ENCODE peak calls at places on chromosome 17, in seven cellular contexts. One of them, this sample, is unnamed.

GRCh38 chr17:72463287-72464102 is 342.7 kb downstream of the SOX9 start:
- DNase-seq in NCI-H1436: no peak
- DNase-seq in CD8-positive, alpha-beta T cell: no peak
- DNase-seq in AG09319: no peak
- DNase-seq in posterior vena cava: peak; percentile 7
- DNase-seq in stimulated activated CD8-positive, alpha-beta memory T cell treated with anti-CD3 and anti-CD28 coated beads, Interleukin-15, amount 100 ng/mL, for 24 hours: no peak
- DNase-seq in IMR-90: no peak
- DNase-seq in this sample: no peak

GRCh38 chr17:27413295-27413694 is 43.0 kb upstream of the KSR1 start:
- DNase-seq in NCI-H1436: no peak
- DNase-seq in CD8-positive, alpha-beta T cell: no peak
- DNase-seq in AG09319: no peak
- DNase-seq in posterior vena cava: no peak
- DNase-seq in stimulated activated CD8-positive, alpha-beta memory T cell treated with anti-CD3 and anti-CD28 coated beads, Interleukin-15, amount 100 ng/mL, for 24 hours: no peak
- DNase-seq in IMR-90: no peak
- DNase-seq in this sample: no peak

GRCh38 chr17:15490634-15491261 is 23.3 kb upstream of the CDRT4 start:
- DNase-seq in NCI-H1436: no peak
- DNase-seq in CD8-positive, alpha-beta T cell: no peak
- DNase-seq in AG09319: no peak
- DNase-seq in posterior vena cava: peak; percentile 92
- DNase-seq in stimulated activated CD8-positive, alpha-beta memory T cell treated with anti-CD3 and anti-CD28 coated beads, Interleukin-15, amount 100 ng/mL, for 24 hours: no peak
- DNase-seq in IMR-90: peak; percentile 76
- DNase-seq in this sample: peak; percentile 50

GRCh38 chr17:10177921-10178788 is 20.3 kb downstream of the GAS7 start:
- DNase-seq in NCI-H1436: no peak
- DNase-seq in CD8-positive, alpha-beta T cell: no peak
- DNase-seq in AG09319: no peak
- DNase-seq in posterior vena cava: peak; percentile 68
- DNase-seq in stimulated activated CD8-positive, alpha-beta memory T cell treated with anti-CD3 and anti-CD28 coated beads, Interleukin-15, amount 100 ng/mL, for 24 hours: no peak
- DNase-seq in IMR-90: peak; percentile 83
- DNase-seq in this sample: peak; percentile 62

GRCh38 chr17:77373298-77374169 is 232.8 kb downstream of the SEC14L1 start:
- DNase-seq in NCI-H1436: no peak
- DNase-seq in CD8-positive, alpha-beta T cell: no peak
- DNase-seq in AG09319: no peak
- DNase-seq in posterior vena cava: no peak
- DNase-seq in stimulated activated CD8-positive, alpha-beta memory T cell treated with anti-CD3 and anti-CD28 coated beads, Interleukin-15, amount 100 ng/mL, for 24 hours: no peak
- DNase-seq in IMR-90: no peak
- DNase-seq in this sample: peak; percentile 47

GRCh38 chr17:41367426-41368075 is 2.1 kb downstream of the KRT33B start:
- DNase-seq in NCI-H1436: no peak
- DNase-seq in CD8-positive, alpha-beta T cell: no peak
- DNase-seq in AG09319: no peak
- DNase-seq in posterior vena cava: no peak
- DNase-seq in stimulated activated CD8-positive, alpha-beta memory T cell treated with anti-CD3 and anti-CD28 coated beads, Interleukin-15, amount 100 ng/mL, for 24 hours: no peak
- DNase-seq in IMR-90: peak; percentile 69
- DNase-seq in this sample: peak; percentile 34

GRCh38 chr17:4187076-4187475 is 44.1 kb downstream of the CYB5D2 start:
- DNase-seq in NCI-H1436: no peak
- DNase-seq in CD8-positive, alpha-beta T cell: no peak
- DNase-seq in AG09319: no peak
- DNase-seq in posterior vena cava: no peak
- DNase-seq in stimulated activated CD8-positive, alpha-beta memory T cell treated with anti-CD3 and anti-CD28 coated beads, Interleukin-15, amount 100 ng/mL, for 24 hours: no peak
- DNase-seq in IMR-90: no peak
- DNase-seq in this sample: peak; percentile 63

GRCh38 chr17:42333053-42333452 is 44.8 kb downstream of the STAT5A start:
- DNase-seq in NCI-H1436: no peak
- DNase-seq in CD8-positive, alpha-beta T cell: no peak
- DNase-seq in AG09319: no peak
- DNase-seq in posterior vena cava: no peak
- DNase-seq in stimulated activated CD8-positive, alpha-beta memory T cell treated with anti-CD3 and anti-CD28 coated beads, Interleukin-15, amount 100 ng/mL, for 24 hours: no peak
- DNase-seq in IMR-90: no peak
- DNase-seq in this sample: no peak

GRCh38 chr17:9959377-9959981 is 54.4 kb upstream of the RCVRN start:
- DNase-seq in NCI-H1436: peak; percentile 0
- DNase-seq in CD8-positive, alpha-beta T cell: no peak
- DNase-seq in AG09319: peak; percentile 8
- DNase-seq in posterior vena cava: peak; percentile 78
- DNase-seq in stimulated activated CD8-positive, alpha-beta memory T cell treated with anti-CD3 and anti-CD28 coated beads, Interleukin-15, amount 100 ng/mL, for 24 hours: no peak
- DNase-seq in IMR-90: peak; percentile 49
- DNase-seq in this sample: peak; percentile 55

GRCh38 chr17:63437287-63438091 is 8.6 kb downstream of the CYB561 start:
- DNase-seq in NCI-H1436: no peak
- DNase-seq in CD8-positive, alpha-beta T cell: no peak
- DNase-seq in AG09319: no peak
- DNase-seq in posterior vena cava: no peak
- DNase-seq in stimulated activated CD8-positive, alpha-beta memory T cell treated with anti-CD3 and anti-CD28 coated beads, Interleukin-15, amount 100 ng/mL, for 24 hours: no peak
- DNase-seq in IMR-90: no peak
- DNase-seq in this sample: peak; percentile 30

GRCh38 chr17:79435296-79435695 is 175.6 kb downstream of the RBFOX3 start:
- DNase-seq in NCI-H1436: no peak
- DNase-seq in CD8-positive, alpha-beta T cell: no peak
- DNase-seq in AG09319: no peak
- DNase-seq in posterior vena cava: no peak
- DNase-seq in stimulated activated CD8-positive, alpha-beta memory T cell treated with anti-CD3 and anti-CD28 coated beads, Interleukin-15, amount 100 ng/mL, for 24 hours: no peak
- DNase-seq in IMR-90: no peak
- DNase-seq in this sample: no peak

GRCh38 chr17:38719943-38720641 is 10.0 kb upstream of the CISD3 start:
- DNase-seq in NCI-H1436: no peak
- DNase-seq in CD8-positive, alpha-beta T cell: no peak
- DNase-seq in AG09319: no peak
- DNase-seq in posterior vena cava: no peak
- DNase-seq in stimulated activated CD8-positive, alpha-beta memory T cell treated with anti-CD3 and anti-CD28 coated beads, Interleukin-15, amount 100 ng/mL, for 24 hours: no peak
- DNase-seq in IMR-90: no peak
- DNase-seq in this sample: no peak

GRCh38 chr17:14471052-14471451 is 170.2 kb downstream of the HS3ST3B1 start:
- DNase-seq in NCI-H1436: no peak
- DNase-seq in CD8-positive, alpha-beta T cell: no peak
- DNase-seq in AG09319: peak; percentile 79
- DNase-seq in posterior vena cava: no peak
- DNase-seq in stimulated activated CD8-positive, alpha-beta memory T cell treated with anti-CD3 and anti-CD28 coated beads, Interleukin-15, amount 100 ng/mL, for 24 hours: no peak
- DNase-seq in IMR-90: peak; percentile 94
- DNase-seq in this sample: peak; percentile 93

GRCh38 chr17:29747660-29748059 is 124.9 kb upstream of the CORO6 start:
- DNase-seq in NCI-H1436: no peak
- DNase-seq in CD8-positive, alpha-beta T cell: no peak
- DNase-seq in AG09319: no peak
- DNase-seq in posterior vena cava: no peak
- DNase-seq in stimulated activated CD8-positive, alpha-beta memory T cell treated with anti-CD3 and anti-CD28 coated beads, Interleukin-15, amount 100 ng/mL, for 24 hours: no peak
- DNase-seq in IMR-90: no peak
- DNase-seq in this sample: peak; percentile 45

GRCh38 chr17:79131701-79132100 is 57.1 kb downstream of the ENGASE start:
- DNase-seq in NCI-H1436: no peak
- DNase-seq in CD8-positive, alpha-beta T cell: no peak
- DNase-seq in AG09319: no peak
- DNase-seq in posterior vena cava: no peak
- DNase-seq in stimulated activated CD8-positive, alpha-beta memory T cell treated with anti-CD3 and anti-CD28 coated beads, Interleukin-15, amount 100 ng/mL, for 24 hours: no peak
- DNase-seq in IMR-90: no peak
- DNase-seq in this sample: no peak

GRCh38 chr17:62030264-62030663 is 34.8 kb downstream of the MED13 start:
- DNase-seq in NCI-H1436: no peak
- DNase-seq in CD8-positive, alpha-beta T cell: no peak
- DNase-seq in AG09319: no peak
- DNase-seq in posterior vena cava: no peak
- DNase-seq in stimulated activated CD8-positive, alpha-beta memory T cell treated with anti-CD3 and anti-CD28 coated beads, Interleukin-15, amount 100 ng/mL, for 24 hours: no peak
- DNase-seq in IMR-90: no peak
- DNase-seq in this sample: no peak

GRCh38 chr17:16652847-16653366 is 743 bp downstream of the ZNF624 start:
- DNase-seq in NCI-H1436: no peak
- DNase-seq in CD8-positive, alpha-beta T cell: no peak
- DNase-seq in AG09319: no peak
- DNase-seq in posterior vena cava: no peak
- DNase-seq in stimulated activated CD8-positive, alpha-beta memory T cell treated with anti-CD3 and anti-CD28 coated beads, Interleukin-15, amount 100 ng/mL, for 24 hours: no peak
- DNase-seq in IMR-90: no peak
- DNase-seq in this sample: peak; percentile 7

GRCh38 chr17:20779521-20779920 is 200.0 kb downstream of the CDRT15L2 start:
- DNase-seq in NCI-H1436: no peak
- DNase-seq in CD8-positive, alpha-beta T cell: no peak
- DNase-seq in AG09319: no peak
- DNase-seq in posterior vena cava: no peak
- DNase-seq in stimulated activated CD8-positive, alpha-beta memory T cell treated with anti-CD3 and anti-CD28 coated beads, Interleukin-15, amount 100 ng/mL, for 24 hours: no peak
- DNase-seq in IMR-90: no peak
- DNase-seq in this sample: no peak

GRCh38 chr17:4412933-4413831 is 20.6 kb upstream of the SPNS3 start:
- DNase-seq in NCI-H1436: peak; percentile 84
- DNase-seq in CD8-positive, alpha-beta T cell: peak; percentile 83
- DNase-seq in AG09319: peak; percentile 77
- DNase-seq in posterior vena cava: peak; percentile 98
- DNase-seq in stimulated activated CD8-positive, alpha-beta memory T cell treated with anti-CD3 and anti-CD28 coated beads, Interleukin-15, amount 100 ng/mL, for 24 hours: peak; percentile 93
- DNase-seq in IMR-90: peak; percentile 84
- DNase-seq in this sample: peak; percentile 88

GRCh38 chr17:49439673-49440571 is 25.2 kb upstream of the PHB1 start:
- DNase-seq in NCI-H1436: no peak
- DNase-seq in CD8-positive, alpha-beta T cell: no peak
- DNase-seq in AG09319: no peak
- DNase-seq in posterior vena cava: no peak
- DNase-seq in stimulated activated CD8-positive, alpha-beta memory T cell treated with anti-CD3 and anti-CD28 coated beads, Interleukin-15, amount 100 ng/mL, for 24 hours: no peak
- DNase-seq in IMR-90: peak; percentile 37
- DNase-seq in this sample: no peak

GRCh38 chr17:48647103-48647963 is 21.2 kb upstream of the HOXB9 start:
- DNase-seq in NCI-H1436: no peak
- DNase-seq in CD8-positive, alpha-beta T cell: no peak
- DNase-seq in AG09319: no peak
- DNase-seq in posterior vena cava: no peak
- DNase-seq in stimulated activated CD8-positive, alpha-beta memory T cell treated with anti-CD3 and anti-CD28 coated beads, Interleukin-15, amount 100 ng/mL, for 24 hours: no peak
- DNase-seq in IMR-90: no peak
- DNase-seq in this sample: no peak

GRCh38 chr17:14318906-14319205 is 18.0 kb downstream of the HS3ST3B1 start:
- DNase-seq in NCI-H1436: no peak
- DNase-seq in CD8-positive, alpha-beta T cell: no peak
- DNase-seq in AG09319: no peak
- DNase-seq in posterior vena cava: no peak
- DNase-seq in stimulated activated CD8-positive, alpha-beta memory T cell treated with anti-CD3 and anti-CD28 coated beads, Interleukin-15, amount 100 ng/mL, for 24 hours: no peak
- DNase-seq in IMR-90: no peak
- DNase-seq in this sample: no peak

GRCh38 chr17:17067277-17067676 is 25.0 kb downstream of the MPRIP start:
- DNase-seq in NCI-H1436: no peak
- DNase-seq in CD8-positive, alpha-beta T cell: no peak
- DNase-seq in AG09319: no peak
- DNase-seq in posterior vena cava: peak; percentile 3
- DNase-seq in stimulated activated CD8-positive, alpha-beta memory T cell treated with anti-CD3 and anti-CD28 coated beads, Interleukin-15, amount 100 ng/mL, for 24 hours: no peak
- DNase-seq in IMR-90: peak; percentile 55
- DNase-seq in this sample: peak; percentile 66

GRCh38 chr17:76080207-76080933 is 1.4 kb downstream of the ZACN start:
- DNase-seq in NCI-H1436: no peak
- DNase-seq in CD8-positive, alpha-beta T cell: no peak
- DNase-seq in AG09319: no peak
- DNase-seq in posterior vena cava: peak; percentile 77
- DNase-seq in stimulated activated CD8-positive, alpha-beta memory T cell treated with anti-CD3 and anti-CD28 coated beads, Interleukin-15, amount 100 ng/mL, for 24 hours: no peak
- DNase-seq in IMR-90: no peak
- DNase-seq in this sample: no peak

GRCh38 chr17:42247734-42248133 is 28.5 kb downstream of the STAT5B start:
- DNase-seq in NCI-H1436: no peak
- DNase-seq in CD8-positive, alpha-beta T cell: no peak
- DNase-seq in AG09319: peak; percentile 22
- DNase-seq in posterior vena cava: no peak
- DNase-seq in stimulated activated CD8-positive, alpha-beta memory T cell treated with anti-CD3 and anti-CD28 coated beads, Interleukin-15, amount 100 ng/mL, for 24 hours: no peak
- DNase-seq in IMR-90: peak; percentile 81
- DNase-seq in this sample: peak; percentile 93

GRCh38 chr17:6374761-6375312 is 60.1 kb downstream of the AIPL1 start:
- DNase-seq in NCI-H1436: peak; percentile 14
- DNase-seq in CD8-positive, alpha-beta T cell: no peak
- DNase-seq in AG09319: no peak
- DNase-seq in posterior vena cava: no peak
- DNase-seq in stimulated activated CD8-positive, alpha-beta memory T cell treated with anti-CD3 and anti-CD28 coated beads, Interleukin-15, amount 100 ng/mL, for 24 hours: peak; percentile 21
- DNase-seq in IMR-90: peak; percentile 61
- DNase-seq in this sample: peak; percentile 7

GRCh38 chr17:76138234-76138895 is 2.7 kb downstream of the FOXJ1 start:
- DNase-seq in NCI-H1436: no peak
- DNase-seq in CD8-positive, alpha-beta T cell: no peak
- DNase-seq in AG09319: no peak
- DNase-seq in posterior vena cava: peak; percentile 57
- DNase-seq in stimulated activated CD8-positive, alpha-beta memory T cell treated with anti-CD3 and anti-CD28 coated beads, Interleukin-15, amount 100 ng/mL, for 24 hours: no peak
- DNase-seq in IMR-90: no peak
- DNase-seq in this sample: no peak

GRCh38 chr17:72184805-72185204 is 64.0 kb downstream of the SOX9 start:
- DNase-seq in NCI-H1436: no peak
- DNase-seq in CD8-positive, alpha-beta T cell: no peak
- DNase-seq in AG09319: no peak
- DNase-seq in posterior vena cava: no peak
- DNase-seq in stimulated activated CD8-positive, alpha-beta memory T cell treated with anti-CD3 and anti-CD28 coated beads, Interleukin-15, amount 100 ng/mL, for 24 hours: no peak
- DNase-seq in IMR-90: peak; percentile 62
- DNase-seq in this sample: peak; percentile 5

GRCh38 chr17:43768382-43768781 is 9.8 kb upstream of the SOST start:
- DNase-seq in NCI-H1436: no peak
- DNase-seq in CD8-positive, alpha-beta T cell: no peak
- DNase-seq in AG09319: no peak
- DNase-seq in posterior vena cava: peak; percentile 87
- DNase-seq in stimulated activated CD8-positive, alpha-beta memory T cell treated with anti-CD3 and anti-CD28 coated beads, Interleukin-15, amount 100 ng/mL, for 24 hours: no peak
- DNase-seq in IMR-90: no peak
- DNase-seq in this sample: no peak

GRCh38 chr17:2869604-2870003 is 73.4 kb downstream of the RAP1GAP2 start:
- DNase-seq in NCI-H1436: no peak
- DNase-seq in CD8-positive, alpha-beta T cell: no peak
- DNase-seq in AG09319: no peak
- DNase-seq in posterior vena cava: no peak
- DNase-seq in stimulated activated CD8-positive, alpha-beta memory T cell treated with anti-CD3 and anti-CD28 coated beads, Interleukin-15, amount 100 ng/mL, for 24 hours: no peak
- DNase-seq in IMR-90: no peak
- DNase-seq in this sample: no peak

GRCh38 chr17:65292430-65292829 is 155.3 kb downstream of the RGS9 start:
- DNase-seq in NCI-H1436: no peak
- DNase-seq in CD8-positive, alpha-beta T cell: no peak
- DNase-seq in AG09319: no peak
- DNase-seq in posterior vena cava: no peak
- DNase-seq in stimulated activated CD8-positive, alpha-beta memory T cell treated with anti-CD3 and anti-CD28 coated beads, Interleukin-15, amount 100 ng/mL, for 24 hours: no peak
- DNase-seq in IMR-90: no peak
- DNase-seq in this sample: no peak

GRCh38 chr17:68821860-68822693 is 133.1 kb downstream of the ABCA8 start:
- DNase-seq in NCI-H1436: no peak
- DNase-seq in CD8-positive, alpha-beta T cell: no peak
- DNase-seq in AG09319: peak; percentile 41
- DNase-seq in posterior vena cava: no peak
- DNase-seq in stimulated activated CD8-positive, alpha-beta memory T cell treated with anti-CD3 and anti-CD28 coated beads, Interleukin-15, amount 100 ng/mL, for 24 hours: no peak
- DNase-seq in IMR-90: peak; percentile 94
- DNase-seq in this sample: peak; percentile 89

GRCh38 chr17:263271-263670 is 81.8 kb upstream of the DOC2B start:
- DNase-seq in NCI-H1436: no peak
- DNase-seq in CD8-positive, alpha-beta T cell: no peak
- DNase-seq in AG09319: no peak
- DNase-seq in posterior vena cava: no peak
- DNase-seq in stimulated activated CD8-positive, alpha-beta memory T cell treated with anti-CD3 and anti-CD28 coated beads, Interleukin-15, amount 100 ng/mL, for 24 hours: no peak
- DNase-seq in IMR-90: no peak
- DNase-seq in this sample: no peak

GRCh38 chr17:76054112-76054476 is 18.2 kb downstream of the SRP68 start:
- DNase-seq in NCI-H1436: no peak
- DNase-seq in CD8-positive, alpha-beta T cell: no peak
- DNase-seq in AG09319: no peak
- DNase-seq in posterior vena cava: no peak
- DNase-seq in stimulated activated CD8-positive, alpha-beta memory T cell treated with anti-CD3 and anti-CD28 coated beads, Interleukin-15, amount 100 ng/mL, for 24 hours: no peak
- DNase-seq in IMR-90: peak; percentile 40
- DNase-seq in this sample: peak; percentile 33

This sample was measured in fibroblast of villous mesenchyme.